ENCODE peak calls at places on chromosome 6, in eight cellular contexts. One of them, this sample, is unnamed.

GRCh38 chr6:4637691-4638433 is 138.3 kb upstream of the CDYL start:
- DNase-seq in GM12878: peak
- DNase-seq in sigmoid colon: no peak
- DNase-seq in esophagus muscularis mucosa: peak
- DNase-seq in tibial nerve: no peak
- DNase-seq in stomach: no peak
- DNase-seq in transverse colon: no peak
- DNase-seq in A549: peak
- DNase-seq in this sample: no peak

GRCh38 chr6:115712562-115712961 is 348.1 kb downstream of the FRK start:
- DNase-seq in GM12878: no peak
- DNase-seq in sigmoid colon: no peak
- DNase-seq in esophagus muscularis mucosa: no peak
- DNase-seq in tibial nerve: no peak
- DNase-seq in stomach: no peak
- DNase-seq in transverse colon: no peak
- DNase-seq in A549: no peak
- DNase-seq in this sample: no peak

GRCh38 chr6:43812850-43813584 is 43.0 kb downstream of the VEGFA start:
- DNase-seq in GM12878: peak
- DNase-seq in sigmoid colon: no peak
- DNase-seq in esophagus muscularis mucosa: no peak
- DNase-seq in tibial nerve: no peak
- DNase-seq in stomach: peak
- DNase-seq in transverse colon: peak
- DNase-seq in A549: no peak
- DNase-seq in this sample: no peak

GRCh38 chr6:25138697-25139051 is 140.5 kb upstream of the CARMIL1 start:
- DNase-seq in GM12878: no peak
- DNase-seq in sigmoid colon: no peak
- DNase-seq in esophagus muscularis mucosa: no peak
- DNase-seq in tibial nerve: no peak
- DNase-seq in stomach: no peak
- DNase-seq in transverse colon: no peak
- DNase-seq in A549: no peak
- DNase-seq in this sample: no peak

GRCh38 chr6:25217275-25217674 is 61.9 kb upstream of the CARMIL1 start:
- DNase-seq in GM12878: no peak
- DNase-seq in sigmoid colon: no peak
- DNase-seq in esophagus muscularis mucosa: no peak
- DNase-seq in tibial nerve: no peak
- DNase-seq in stomach: no peak
- DNase-seq in transverse colon: no peak
- DNase-seq in A549: no peak
- DNase-seq in this sample: no peak

GRCh38 chr6:111793711-111794111 is 79.5 kb downstream of the FYN start:
- DNase-seq in GM12878: no peak
- DNase-seq in sigmoid colon: no peak
- DNase-seq in esophagus muscularis mucosa: no peak
- DNase-seq in tibial nerve: no peak
- DNase-seq in stomach: peak
- DNase-seq in transverse colon: peak
- DNase-seq in A549: no peak
- DNase-seq in this sample: no peak

GRCh38 chr6:156933201-156934053 is 156.2 kb downstream of the ARID1B start:
- DNase-seq in GM12878: no peak
- DNase-seq in sigmoid colon: no peak
- DNase-seq in esophagus muscularis mucosa: no peak
- DNase-seq in tibial nerve: no peak
- DNase-seq in stomach: peak
- DNase-seq in transverse colon: peak
- DNase-seq in A549: no peak
- DNase-seq in this sample: no peak

GRCh38 chr6:158131926-158132325 is 36.1 kb downstream of the SERAC1 start:
- DNase-seq in GM12878: no peak
- DNase-seq in sigmoid colon: no peak
- DNase-seq in esophagus muscularis mucosa: no peak
- DNase-seq in tibial nerve: no peak
- DNase-seq in stomach: no peak
- DNase-seq in transverse colon: no peak
- DNase-seq in A549: peak
- DNase-seq in this sample: no peak

GRCh38 chr6:131813991-131814390 is 6.2 kb downstream of the ENPP1 start:
- DNase-seq in GM12878: no peak
- DNase-seq in sigmoid colon: no peak
- DNase-seq in esophagus muscularis mucosa: no peak
- DNase-seq in tibial nerve: no peak
- DNase-seq in stomach: no peak
- DNase-seq in transverse colon: no peak
- DNase-seq in A549: no peak
- DNase-seq in this sample: no peak

GRCh38 chr6:142960098-142960497 is 15.1 kb upstream of the HIVEP2 start:
- DNase-seq in GM12878: no peak
- DNase-seq in sigmoid colon: no peak
- DNase-seq in esophagus muscularis mucosa: no peak
- DNase-seq in tibial nerve: no peak
- DNase-seq in stomach: no peak
- DNase-seq in transverse colon: no peak
- DNase-seq in A549: no peak
- DNase-seq in this sample: no peak

DNA sequence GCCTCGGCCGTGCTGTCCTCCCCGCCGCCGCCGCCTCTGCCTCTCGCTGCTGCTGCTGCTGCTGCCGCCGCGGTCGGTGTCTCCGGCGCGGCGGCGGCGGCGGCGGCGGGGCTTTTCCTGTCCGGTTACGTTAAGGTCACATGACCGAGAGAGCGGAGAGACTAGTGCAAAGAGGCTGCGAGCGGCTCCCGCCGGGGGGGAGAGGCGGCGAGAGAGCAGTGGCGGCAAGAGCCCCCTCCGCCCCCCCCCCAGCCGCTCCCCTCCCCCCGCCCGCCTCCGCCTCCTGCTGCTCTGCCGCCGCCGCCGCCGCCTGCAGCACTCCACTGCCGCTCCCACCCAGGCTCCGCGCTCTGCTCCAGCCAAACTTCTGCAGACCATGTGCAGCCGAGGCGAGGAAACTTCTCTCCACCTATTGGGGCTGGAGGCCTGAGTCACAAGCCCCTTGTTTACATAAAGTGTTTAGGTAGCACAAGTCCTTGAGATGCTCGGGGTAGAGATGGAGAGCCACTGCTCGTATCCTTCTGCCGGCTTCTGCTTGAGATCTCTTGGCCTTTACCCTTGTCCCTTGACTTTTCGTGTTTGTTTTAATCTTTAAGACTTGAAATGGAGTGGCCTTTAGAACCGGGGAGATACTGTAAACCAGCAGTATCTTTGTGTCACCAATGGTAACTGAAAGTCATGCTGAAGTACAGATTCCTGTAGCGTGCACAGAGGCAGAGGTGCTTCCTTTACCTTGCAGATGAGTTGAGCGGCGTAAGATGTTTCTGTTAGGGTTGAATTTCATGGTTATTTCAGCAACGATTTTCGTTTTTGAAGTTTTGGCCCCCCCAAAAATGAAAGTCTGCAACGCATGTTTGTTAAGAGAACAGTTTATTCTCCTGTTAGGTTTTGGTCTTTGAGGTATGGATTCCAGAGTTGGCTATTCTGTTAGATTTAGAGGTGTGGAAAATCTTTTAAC is at the start of gene ZBTB2:
- DNase-seq in GM12878: no peak
- DNase-seq in sigmoid colon: peak
- DNase-seq in esophagus muscularis mucosa: no peak
- DNase-seq in tibial nerve: peak
- DNase-seq in stomach: peak
- DNase-seq in transverse colon: peak
- DNase-seq in A549: peak
- DNase-seq in this sample: peak
- H3K27ac ChIP-seq in GM12878: peak
- H3K27ac ChIP-seq in sigmoid colon: peak
- H3K27ac ChIP-seq in esophagus muscularis mucosa: peak
- H3K27ac ChIP-seq in tibial nerve: peak
- H3K27ac ChIP-seq in stomach: peak
- H3K27ac ChIP-seq in transverse colon: peak
- H3K27ac ChIP-seq in A549: peak
- H3K27ac ChIP-seq in this sample: peak

GRCh38 chr6:117169060-117169635 is 96.2 kb upstream of the VGLL2 start:
- DNase-seq in GM12878: no peak
- DNase-seq in sigmoid colon: no peak
- DNase-seq in esophagus muscularis mucosa: no peak
- DNase-seq in tibial nerve: no peak
- DNase-seq in stomach: no peak
- DNase-seq in transverse colon: no peak
- DNase-seq in A549: no peak
- DNase-seq in this sample: no peak

GRCh38 chr6:117168296-117169059 is 96.9 kb upstream of the VGLL2 start:
- DNase-seq in GM12878: no peak
- DNase-seq in sigmoid colon: no peak
- DNase-seq in esophagus muscularis mucosa: no peak
- DNase-seq in tibial nerve: no peak
- DNase-seq in stomach: no peak
- DNase-seq in transverse colon: no peak
- DNase-seq in A549: no peak
- DNase-seq in this sample: no peak

GRCh38 chr6:117165921-117166499 is 99.3 kb upstream of the VGLL2 start:
- DNase-seq in GM12878: no peak
- DNase-seq in sigmoid colon: no peak
- DNase-seq in esophagus muscularis mucosa: no peak
- DNase-seq in tibial nerve: no peak
- DNase-seq in stomach: no peak
- DNase-seq in transverse colon: no peak
- DNase-seq in A549: no peak
- DNase-seq in this sample: no peak

GRCh38 chr6:117169781-117170281 is 95.5 kb upstream of the VGLL2 start:
- DNase-seq in GM12878: no peak
- DNase-seq in sigmoid colon: no peak
- DNase-seq in esophagus muscularis mucosa: no peak
- DNase-seq in tibial nerve: no peak
- DNase-seq in stomach: no peak
- DNase-seq in transverse colon: no peak
- DNase-seq in A549: no peak
- DNase-seq in this sample: no peak

DNA sequence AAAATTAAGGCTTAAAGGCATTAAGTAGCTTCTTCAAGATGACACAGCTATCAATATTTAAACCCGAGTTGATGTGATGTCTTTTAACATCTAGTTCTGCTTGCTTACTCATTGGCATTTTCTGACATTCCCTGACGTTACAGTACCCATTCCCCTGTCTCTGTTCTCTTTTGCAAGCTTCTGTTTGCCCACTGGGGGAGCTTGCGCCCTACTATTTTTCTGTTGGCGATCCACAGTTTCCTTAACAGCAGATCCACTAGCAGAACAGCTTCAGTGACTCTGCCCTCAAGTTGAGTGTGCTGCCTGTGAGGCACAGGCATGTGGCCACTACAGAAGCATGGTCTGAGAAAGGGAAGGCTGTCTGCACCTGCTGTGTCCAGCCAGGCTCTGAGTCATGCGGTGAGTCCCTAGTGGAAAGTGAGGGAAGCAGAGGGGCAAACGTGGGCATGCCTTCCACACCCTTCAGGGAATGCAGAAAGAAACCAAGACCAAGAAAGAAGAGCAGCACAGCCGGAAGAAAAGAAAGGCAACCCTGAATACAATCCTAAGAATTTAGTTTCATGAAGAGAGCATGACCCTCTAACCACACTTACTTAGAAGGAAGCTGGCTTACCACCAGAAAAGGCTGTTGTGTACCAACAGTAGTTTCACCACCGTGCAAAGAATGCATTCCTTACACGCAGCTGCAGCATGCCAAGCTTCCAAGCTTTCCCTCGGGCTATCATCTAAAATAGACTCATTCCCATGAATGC is 97.7 kb upstream of the VGLL2 start:
- DNase-seq in GM12878: no peak
- DNase-seq in sigmoid colon: no peak
- DNase-seq in esophagus muscularis mucosa: no peak
- DNase-seq in tibial nerve: no peak
- DNase-seq in stomach: no peak
- DNase-seq in transverse colon: no peak
- DNase-seq in A549: peak
- DNase-seq in this sample: no peak
- TF ChIP-seq EP300 in GM12878: no peak
- TF ChIP-seq EP300 in sigmoid colon: no peak
- TF ChIP-seq EP300 in esophagus muscularis mucosa: no peak
- TF ChIP-seq EP300 in tibial nerve: no peak
- TF ChIP-seq EP300 in stomach: no peak
- TF ChIP-seq EP300 in transverse colon: no peak
- TF ChIP-seq EP300 in A549: no peak
- TF ChIP-seq EP300 in this sample: no peak

DNA sequence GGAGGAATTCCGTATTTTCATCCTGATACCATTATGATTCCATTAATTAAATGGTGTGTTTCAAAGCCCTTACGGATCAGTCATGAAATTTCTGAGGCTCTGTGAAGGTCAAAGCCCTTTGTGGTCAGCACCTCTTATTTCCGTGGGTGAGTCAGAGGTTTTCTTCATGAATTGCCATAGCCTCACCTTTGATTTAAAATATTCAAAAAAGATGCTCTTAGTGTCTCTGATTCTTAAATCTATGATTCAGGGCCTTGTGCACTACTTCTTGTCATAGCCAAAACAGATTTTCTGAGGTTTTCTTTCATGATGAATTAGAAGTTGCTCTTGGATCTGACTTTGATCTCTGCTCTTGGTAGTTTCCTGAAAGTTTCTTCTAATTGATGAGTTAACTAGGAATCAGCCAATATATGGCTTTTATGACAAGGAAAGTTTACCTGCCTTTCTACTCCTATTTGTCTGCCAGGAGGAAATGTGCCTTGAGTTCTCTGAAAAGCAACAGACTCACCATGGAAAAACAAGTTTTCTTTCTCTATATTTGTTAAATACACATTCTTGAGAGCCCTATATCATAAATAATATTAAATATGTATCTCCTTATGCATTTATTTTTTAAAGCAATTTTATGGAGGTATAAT is 613.0 kb downstream of the UTRN start:
- DNase-seq in GM12878: no peak
- DNase-seq in sigmoid colon: no peak
- DNase-seq in esophagus muscularis mucosa: no peak
- DNase-seq in tibial nerve: no peak
- DNase-seq in stomach: no peak
- DNase-seq in transverse colon: no peak
- DNase-seq in A549: no peak
- DNase-seq in this sample: no peak
- H3K27ac ChIP-seq in GM12878: no peak
- H3K27ac ChIP-seq in sigmoid colon: no peak
- H3K27ac ChIP-seq in esophagus muscularis mucosa: no peak
- H3K27ac ChIP-seq in tibial nerve: no peak
- H3K27ac ChIP-seq in stomach: no peak
- H3K27ac ChIP-seq in transverse colon: no peak
- H3K27ac ChIP-seq in A549: peak
- H3K27ac ChIP-seq in this sample: no peak

GRCh38 chr6:155755452-155755851 is 299.8 kb upstream of the NOX3 start:
- DNase-seq in GM12878: no peak
- DNase-seq in sigmoid colon: no peak
- DNase-seq in esophagus muscularis mucosa: no peak
- DNase-seq in tibial nerve: no peak
- DNase-seq in stomach: no peak
- DNase-seq in transverse colon: no peak
- DNase-seq in A549: no peak
- DNase-seq in this sample: no peak
- TF ChIP-seq EP300 in GM12878: no peak
- TF ChIP-seq EP300 in sigmoid colon: no peak
- TF ChIP-seq EP300 in esophagus muscularis mucosa: no peak
- TF ChIP-seq EP300 in tibial nerve: no peak
- TF ChIP-seq EP300 in stomach: no peak
- TF ChIP-seq EP300 in transverse colon: no peak
- TF ChIP-seq EP300 in A549: no peak
- TF ChIP-seq EP300 in this sample: no peak

GRCh38 chr6:37699138-37699766 is 1.6 kb upstream of the MDGA1 start:
- DNase-seq in GM12878: no peak
- DNase-seq in sigmoid colon: no peak
- DNase-seq in esophagus muscularis mucosa: no peak
- DNase-seq in tibial nerve: no peak
- DNase-seq in stomach: peak
- DNase-seq in transverse colon: peak
- DNase-seq in A549: no peak
- DNase-seq in this sample: no peak
- H3K27ac ChIP-seq in GM12878: no peak
- H3K27ac ChIP-seq in sigmoid colon: peak
- H3K27ac ChIP-seq in esophagus muscularis mucosa: no peak
- H3K27ac ChIP-seq in tibial nerve: peak
- H3K27ac ChIP-seq in stomach: no peak
- H3K27ac ChIP-seq in transverse colon: no peak
- H3K27ac ChIP-seq in A549: peak
- H3K27ac ChIP-seq in this sample: peak